ENCODE peak calls at places on chromosomes 3 and 15, in six cellular contexts. One of them, this sample, is unnamed. For H3K4me1, the result is how much of the 10 kb centered on the place peaks cover.

GRCh38 chr3:193997228-193998192 is 138.4 kb upstream of the HES1 start:
- DNase-seq in IMR-90: no peak
- DNase-seq in astrocyte: peak
- DNase-seq in lung: no peak
- DNase-seq in cardiac muscle cell: peak
- DNase-seq in fibroblast of lung: peak
- DNase-seq in this sample: no peak

GRCh38 chr3:149375164-149375823 is 2.2 kb downstream of the TM4SF1 start:
- DNase-seq in IMR-90: peak
- DNase-seq in astrocyte: no peak
- DNase-seq in lung: no peak
- DNase-seq in cardiac muscle cell: no peak
- DNase-seq in fibroblast of lung: peak
- DNase-seq in this sample: no peak

GRCh38 chr3:98705694-98706093 is 57.4 kb upstream of the ST3GAL6 start:
- DNase-seq in IMR-90: no peak
- DNase-seq in astrocyte: no peak
- DNase-seq in lung: no peak
- DNase-seq in cardiac muscle cell: no peak
- DNase-seq in fibroblast of lung: no peak
- DNase-seq in this sample: no peak

GRCh38 chr3:55343486-55344357 is 143.4 kb downstream of the WNT5A start:
- DNase-seq in IMR-90: no peak
- DNase-seq in astrocyte: peak
- DNase-seq in lung: no peak
- DNase-seq in cardiac muscle cell: no peak
- DNase-seq in fibroblast of lung: peak
- DNase-seq in this sample: no peak

GRCh38 chr15:43104426-43104825 is 1.4 kb downstream of the UBR1 start:
- DNase-seq in IMR-90: peak
- DNase-seq in astrocyte: peak
- DNase-seq in lung: no peak
- DNase-seq in cardiac muscle cell: no peak
- DNase-seq in fibroblast of lung: peak
- DNase-seq in this sample: no peak

GRCh38 chr15:41603941-41604660 is 45.1 kb downstream of the TYRO3 start:
- DNase-seq in IMR-90: peak
- DNase-seq in astrocyte: peak
- DNase-seq in lung: peak
- DNase-seq in cardiac muscle cell: peak
- DNase-seq in fibroblast of lung: peak
- DNase-seq in this sample: peak

GRCh38 chr3:3851621-3852323 is 52.5 kb downstream of the LRRN1 start:
- DNase-seq in IMR-90: no peak
- DNase-seq in astrocyte: no peak
- DNase-seq in lung: no peak
- DNase-seq in cardiac muscle cell: no peak
- DNase-seq in fibroblast of lung: no peak
- DNase-seq in this sample: no peak

GRCh38 chr3:32366638-32367368 is 24.9 kb upstream of the CMTM7 start:
- DNase-seq in IMR-90: peak
- DNase-seq in astrocyte: peak
- DNase-seq in lung: no peak
- DNase-seq in cardiac muscle cell: peak
- DNase-seq in fibroblast of lung: peak
- DNase-seq in this sample: no peak

GRCh38 chr3:169241575-169241927 is 422.0 kb downstream of the MECOM start:
- DNase-seq in IMR-90: peak
- DNase-seq in astrocyte: peak
- DNase-seq in lung: no peak
- DNase-seq in cardiac muscle cell: no peak
- DNase-seq in fibroblast of lung: peak
- DNase-seq in this sample: no peak

GRCh38 chr3:31981206-31982181 is at the start of the genes OSBPL10 and ZNF860:
- DNase-seq in IMR-90: peak
- DNase-seq in astrocyte: peak
- DNase-seq in lung: peak
- DNase-seq in cardiac muscle cell: peak
- DNase-seq in fibroblast of lung: peak
- DNase-seq in this sample: peak

GRCh38 chr3:112134335-112135124 is 1.5 kb upstream of the GCSAM start:
- DNase-seq in IMR-90: no peak
- DNase-seq in astrocyte: peak
- DNase-seq in lung: no peak
- DNase-seq in cardiac muscle cell: no peak
- DNase-seq in fibroblast of lung: peak
- DNase-seq in this sample: no peak

GRCh38 chr3:65391068-65391467 is 647.6 kb downstream of the MAGI1 start:
- DNase-seq in IMR-90: no peak
- DNase-seq in astrocyte: no peak
- DNase-seq in lung: no peak
- DNase-seq in cardiac muscle cell: no peak
- DNase-seq in fibroblast of lung: no peak
- DNase-seq in this sample: no peak

GRCh38 chr3:54932606-54933005 is 4.7 kb upstream of the LRTM1 start:
- DNase-seq in IMR-90: no peak
- DNase-seq in astrocyte: no peak
- DNase-seq in lung: no peak
- DNase-seq in cardiac muscle cell: no peak
- DNase-seq in fibroblast of lung: no peak
- DNase-seq in this sample: no peak

GRCh38 chr15:101318147-101318809 is 23.2 kb upstream of the SNRPA1 start:
- DNase-seq in IMR-90: no peak
- DNase-seq in astrocyte: no peak
- DNase-seq in lung: no peak
- DNase-seq in cardiac muscle cell: no peak
- DNase-seq in fibroblast of lung: no peak
- DNase-seq in this sample: no peak

GRCh38 chr3:2851835-2852234 is 258.3 kb downstream of the IL5RA start:
- DNase-seq in IMR-90: no peak
- DNase-seq in astrocyte: no peak
- DNase-seq in lung: no peak
- DNase-seq in cardiac muscle cell: no peak
- DNase-seq in fibroblast of lung: no peak
- DNase-seq in this sample: peak

GRCh38 chr15:93121089-93121488 is 32.1 kb upstream of the RGMA start:
- DNase-seq in IMR-90: no peak
- DNase-seq in astrocyte: no peak
- DNase-seq in lung: no peak
- DNase-seq in cardiac muscle cell: no peak
- DNase-seq in fibroblast of lung: no peak
- DNase-seq in this sample: no peak
- H3K27ac ChIP-seq in IMR-90: no peak
- H3K27ac ChIP-seq in astrocyte: no peak
- H3K27ac ChIP-seq in lung: no peak
- H3K27ac ChIP-seq in cardiac muscle cell: no peak
- H3K27ac ChIP-seq in fibroblast of lung: no peak
- H3K27ac ChIP-seq in this sample: no peak

GRCh38 chr3:196012941-196013471 is 68.9 kb downstream of the TFRC start:
- DNase-seq in IMR-90: no peak
- DNase-seq in astrocyte: no peak
- DNase-seq in lung: no peak
- DNase-seq in cardiac muscle cell: no peak
- DNase-seq in fibroblast of lung: no peak
- DNase-seq in this sample: no peak
- H3K4me1 ChIP-seq in IMR-90: under half
- H3K4me1 ChIP-seq in astrocyte: under half
- H3K4me1 ChIP-seq in lung: under half
- H3K4me1 ChIP-seq in cardiac muscle cell: under half
- H3K4me1 ChIP-seq in fibroblast of lung: under half
- H3K4me1 ChIP-seq in this sample: under half

GRCh38 chr3:166011771-166012170 is 174.5 kb upstream of the BCHE start:
- DNase-seq in IMR-90: no peak
- DNase-seq in astrocyte: no peak
- DNase-seq in lung: no peak
- DNase-seq in cardiac muscle cell: no peak
- DNase-seq in fibroblast of lung: no peak
- DNase-seq in this sample: no peak

GRCh38 chr3:166013073-166013679 is 176.0 kb upstream of the BCHE start:
- DNase-seq in IMR-90: peak
- DNase-seq in astrocyte: peak
- DNase-seq in lung: no peak
- DNase-seq in cardiac muscle cell: peak
- DNase-seq in fibroblast of lung: peak
- DNase-seq in this sample: no peak
- TF ChIP-seq CTCF in IMR-90: peak
- TF ChIP-seq CTCF in astrocyte: peak
- TF ChIP-seq CTCF in lung: no peak
- TF ChIP-seq CTCF in cardiac muscle cell: peak
- TF ChIP-seq CTCF in fibroblast of lung: peak
- TF ChIP-seq CTCF in this sample: no peak

DNA sequence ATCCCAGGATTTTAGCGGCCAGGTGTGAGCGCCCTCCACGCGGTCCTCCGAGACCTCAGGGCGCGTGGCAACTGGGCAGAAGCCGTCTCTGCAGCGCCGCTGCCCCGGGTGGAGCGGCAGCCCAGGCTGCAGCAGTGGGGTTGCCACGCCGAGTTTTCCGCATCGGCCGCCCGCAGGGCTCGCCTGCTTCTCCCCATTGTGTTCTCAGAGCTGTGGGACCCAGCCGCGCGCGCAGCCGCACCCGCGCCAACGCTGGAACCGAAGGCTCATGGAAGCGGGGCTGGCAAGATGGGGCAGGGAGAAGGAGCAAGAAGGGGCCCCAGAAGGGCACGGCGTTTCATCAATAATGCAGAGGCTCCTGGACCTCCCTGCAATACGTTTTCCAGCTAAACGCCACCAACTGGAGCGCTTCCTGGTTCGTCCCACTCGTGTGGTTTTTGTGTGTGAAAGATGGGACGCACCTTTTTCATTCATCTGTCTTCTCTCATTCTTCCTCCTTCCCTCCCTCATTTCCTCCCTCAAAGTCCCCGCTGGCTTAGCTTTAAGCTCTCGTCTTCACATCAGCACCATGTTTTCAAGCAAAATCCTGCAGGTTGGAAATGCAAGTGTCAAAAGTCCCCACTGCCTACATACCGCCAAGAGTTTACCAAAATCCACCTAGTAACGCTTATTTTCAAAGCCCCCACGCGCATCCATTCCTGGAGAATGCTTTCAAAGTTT is 1.2 kb downstream of the ROBO1 start:
- DNase-seq in IMR-90: no peak
- DNase-seq in astrocyte: no peak
- DNase-seq in lung: no peak
- DNase-seq in cardiac muscle cell: peak
- DNase-seq in fibroblast of lung: peak
- DNase-seq in this sample: no peak
- H3K27ac ChIP-seq in IMR-90: no peak
- H3K27ac ChIP-seq in astrocyte: no peak
- H3K27ac ChIP-seq in lung: no peak
- H3K27ac ChIP-seq in cardiac muscle cell: no peak
- H3K27ac ChIP-seq in fibroblast of lung: no peak
- H3K27ac ChIP-seq in this sample: no peak

GRCh38 chr3:42184622-42185010 is 81.4 kb downstream of the CCK start:
- DNase-seq in IMR-90: no peak
- DNase-seq in astrocyte: no peak
- DNase-seq in lung: no peak
- DNase-seq in cardiac muscle cell: no peak
- DNase-seq in fibroblast of lung: no peak
- DNase-seq in this sample: no peak

GRCh38 chr3:42185044-42185443 is 80.9 kb downstream of the CCK start:
- DNase-seq in IMR-90: peak
- DNase-seq in astrocyte: peak
- DNase-seq in lung: no peak
- DNase-seq in cardiac muscle cell: no peak
- DNase-seq in fibroblast of lung: peak
- DNase-seq in this sample: peak

GRCh38 chr3:42180901-42181300 is 85.1 kb downstream of the CCK start:
- DNase-seq in IMR-90: no peak
- DNase-seq in astrocyte: no peak
- DNase-seq in lung: no peak
- DNase-seq in cardiac muscle cell: no peak
- DNase-seq in fibroblast of lung: no peak
- DNase-seq in this sample: peak

GRCh38 chr3:42183991-42184621 is 81.9 kb downstream of the CCK start:
- DNase-seq in IMR-90: peak
- DNase-seq in astrocyte: peak
- DNase-seq in lung: no peak
- DNase-seq in cardiac muscle cell: no peak
- DNase-seq in fibroblast of lung: peak
- DNase-seq in this sample: no peak

GRCh38 chr3:42182555-42182954 is 83.4 kb downstream of the CCK start:
- DNase-seq in IMR-90: peak
- DNase-seq in astrocyte: peak
- DNase-seq in lung: no peak
- DNase-seq in cardiac muscle cell: peak
- DNase-seq in fibroblast of lung: peak
- DNase-seq in this sample: no peak
- H3K4me1 ChIP-seq in IMR-90: under half
- H3K4me1 ChIP-seq in astrocyte: under half
- H3K4me1 ChIP-seq in lung: under half
- H3K4me1 ChIP-seq in cardiac muscle cell: under half
- H3K4me1 ChIP-seq in fibroblast of lung: under half
- H3K4me1 ChIP-seq in this sample: under half

This sample was measured in transverse colon.